ENCODE peak calls at places on chromosomes 6 and 20, in eight cellular contexts. E, M, K, W, B, L, R and H are unnamed samples. For H3K27me3, the result is how much of the 10 kb centered on the place peaks cover.

GRCh38 chr6:24255676-24256075 is 102.2 kb downstream of the DCDC2 start:
- DNase-seq in R (no peak), K (no peak), M (no peak), W (no peak), E (no peak), L (no peak), B (no peak), H (no peak)

GRCh38 chr6:33787954-33788693 is 806 bp downstream of the LEMD2 start:
- DNase-seq in E (peak), W (peak), L (peak), R (peak), M (peak), K (peak), B (peak), H (peak)

GRCh38 chr6:41286544-41287346 is at the start of gene TREM1:
- DNase-seq in K (no peak), L (no peak), R (no peak), B (no peak), E (no peak), M (peak), W (peak), H (peak)

GRCh38 chr6:43476744-43477143 is 626 bp upstream of the TJAP1 start:
- DNase-seq in E (no peak), B (no peak), W (no peak), M (no peak), R (peak), K (no peak), L (no peak), H (no peak)

GRCh38 chr20:4550740-4551139 is 171.0 kb upstream of the PRND start:
- DNase-seq in W (no peak), B (no peak), E (no peak), K (no peak), M (no peak), R (no peak), L (no peak), H (peak)

GRCh38 chr6:79538481-79538971 is 1.3 kb upstream of the LCA5 start:
- DNase-seq in L (no peak), K (peak), M (no peak), E (no peak), R (no peak), W (peak), B (no peak), H (peak)

GRCh38 chr6:165850434-165851019 is 187.5 kb upstream of the PDE10A start:
- DNase-seq in M (peak), B (peak), E (peak), K (peak), L (peak), W (peak), R (peak), H (peak)

GRCh38 chr20:4225778-4226177 is 210.4 kb upstream of the RNF24 start:
- DNase-seq in E (no peak), B (peak), L (peak), K (no peak), W (peak), R (no peak), M (no peak), H (peak)

GRCh38 chr6:16318538-16318937 is 80.2 kb downstream of the GMPR start:
- DNase-seq in B (peak), K (no peak), W (peak), L (no peak), E (no peak), R (no peak), M (no peak), H (peak)

GRCh38 chr20:43446361-43446879 is 11.3 kb upstream of the SRSF6 start:
- DNase-seq in L (no peak), W (no peak), E (no peak), B (no peak), K (no peak), M (no peak), R (no peak), H (peak)

GRCh38 chr6:103105686-103106085 is 1712.2 kb downstream of the GRIK2 start:
- DNase-seq in K (peak), E (peak), B (no peak), L (no peak), R (no peak), M (no peak), W (no peak), H (no peak)

GRCh38 chr6:36340671-36341454 is 4.2 kb upstream of the BNIP5 start:
- DNase-seq in W (peak), M (peak), R (peak), E (peak), B (peak), L (peak), K (peak), H (peak)

GRCh38 chr20:64184795-64185194 is 20.5 kb downstream of the MYT1 start:
- DNase-seq in K (no peak), L (no peak), E (no peak), M (no peak), R (no peak), B (no peak), W (no peak), H (no peak)

GRCh38 chr20:1819311-1820136 is 75.7 kb upstream of the SIRPA start:
- DNase-seq in B (no peak), E (no peak), L (no peak), M (no peak), K (peak), R (no peak), W (no peak), H (no peak)

GRCh38 chr6:75023634-75024033 is 182.2 kb downstream of the COL12A1 start:
- DNase-seq in K (no peak), L (no peak), W (peak), B (no peak), M (no peak), R (no peak), E (no peak), H (peak)

GRCh38 chr20:49850463-49851233 is 38.0 kb downstream of the SLC9A8 start:
- DNase-seq in M (no peak), K (no peak), W (peak), E (no peak), L (no peak), B (no peak), R (no peak), H (peak)

GRCh38 chr6:144582939-144583613 is 297.9 kb downstream of the UTRN start:
- DNase-seq in R (peak), M (peak), K (no peak), L (peak), W (no peak), B (no peak), E (peak), H (no peak)

GRCh38 chr6:884570-884969 is 191.6 kb upstream of the EXOC2 start:
- DNase-seq in M (peak), K (no peak), R (no peak), W (no peak), L (no peak), E (no peak), B (no peak), H (no peak)

GRCh38 chr20:6134592-6134991 is 11.8 kb upstream of the FERMT1 start:
- DNase-seq in B (no peak), W (no peak), E (no peak), R (no peak), L (no peak), K (no peak), M (no peak), H (no peak)

DNA sequence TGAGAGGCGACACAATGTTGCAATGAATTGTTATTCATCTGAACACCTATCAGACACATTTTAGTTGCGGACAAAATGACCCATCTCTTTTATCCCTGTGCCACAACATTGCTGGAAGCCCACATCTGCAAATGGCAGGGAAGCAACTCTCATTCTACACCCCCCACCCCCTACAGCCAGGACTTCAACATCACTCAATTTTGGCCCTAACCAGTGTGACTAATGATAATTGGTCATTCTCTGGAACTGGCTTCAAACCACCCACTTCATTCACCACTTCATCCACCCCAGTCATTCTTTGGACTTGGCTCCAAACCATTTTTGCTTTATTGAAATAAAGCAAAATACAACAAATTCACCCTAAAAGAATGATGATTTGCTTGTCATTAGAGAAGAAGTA is 1.5 kb downstream of the GCM2 start:
- DNase-seq in R (no peak), B (no peak), L (no peak), M (no peak), W (no peak), K (no peak), E (no peak), H (no peak)
- H3K27me3 ChIP-seq in R (under half), B (under half), L (under half), M (under half), W (under half), K (half or more), E (half or more), H (under half)

GRCh38 chr20:17452441-17452840 is 78.7 kb downstream of the BFSP1 start:
- DNase-seq in K (peak), E (no peak), R (no peak), B (no peak), W (no peak), L (no peak), M (no peak), H (no peak)

GRCh38 chr20:17449039-17449438 is 82.1 kb downstream of the BFSP1 start:
- DNase-seq in R (no peak), L (no peak), B (peak), K (no peak), E (no peak), W (no peak), M (no peak), H (no peak)

GRCh38 chr20:17457064-17457463 is 74.1 kb downstream of the BFSP1 start:
- DNase-seq in W (no peak), K (no peak), M (no peak), R (no peak), E (no peak), L (no peak), B (no peak), H (no peak)

GRCh38 chr20:17456226-17456625 is 75.0 kb downstream of the BFSP1 start:
- DNase-seq in M (no peak), R (no peak), L (no peak), B (peak), W (no peak), E (no peak), K (no peak), H (no peak)

DNA sequence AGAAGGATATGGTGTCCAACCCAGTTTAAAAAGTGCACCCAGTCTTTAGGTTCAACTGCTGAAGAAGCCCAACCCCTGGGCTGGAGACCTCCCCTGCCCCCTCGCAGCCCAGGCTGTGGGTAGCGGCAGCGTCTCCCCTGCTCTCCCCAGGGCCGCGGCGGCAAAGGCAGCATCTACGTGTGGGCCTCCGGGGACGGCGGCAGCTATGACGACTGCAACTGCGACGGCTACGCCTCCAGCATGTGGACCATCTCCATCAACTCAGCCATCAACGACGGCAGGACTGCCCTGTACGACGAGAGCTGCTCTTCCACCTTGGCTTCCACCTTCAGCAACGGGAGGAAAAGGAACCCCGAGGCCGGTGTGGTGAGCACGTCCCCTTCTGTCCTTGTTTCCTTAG is 77.6 kb downstream of the BFSP1 start:
- DNase-seq in L (no peak), E (no peak), R (no peak), B (no peak), W (no peak), K (no peak), M (no peak), H (no peak)
- H3K27me3 ChIP-seq in L (under half), E (under half), R (under half), B (under half), W (under half), K (under half), M (under half), H (under half)

GRCh38 chr6:122394016-122394415 is 5.4 kb upstream of the HSF2 start:
- DNase-seq in B (no peak), E (no peak), W (peak), M (no peak), R (no peak), K (no peak), L (no peak), H (no peak)
- H3K27me3 ChIP-seq in B (under half), E (half or more), W (under half), M (under half), R (under half), K (half or more), L (under half), H (under half)

GRCh38 chr6:88166493-88166900 is 350 bp upstream of the CNR1 start:
- DNase-seq in W (no peak), B (no peak), R (no peak), M (no peak), L (no peak), E (peak), K (peak), H (no peak)

GRCh38 chr6:88166901-88167624 is 916 bp upstream of the CNR1 start:
- DNase-seq in E (peak), L (no peak), M (no peak), R (no peak), W (no peak), B (no peak), K (peak), H (no peak)

GRCh38 chr6:88165877-88166492 is at the start of gene CNR1:
- DNase-seq in K (peak), E (peak), M (peak), W (peak), R (no peak), L (peak), B (peak), H (peak)

GRCh38 chr6:88168362-88168761 is 2.2 kb upstream of the CNR1 start:
- DNase-seq in R (no peak), K (no peak), M (no peak), E (no peak), B (no peak), L (no peak), W (no peak), H (no peak)

DNA sequence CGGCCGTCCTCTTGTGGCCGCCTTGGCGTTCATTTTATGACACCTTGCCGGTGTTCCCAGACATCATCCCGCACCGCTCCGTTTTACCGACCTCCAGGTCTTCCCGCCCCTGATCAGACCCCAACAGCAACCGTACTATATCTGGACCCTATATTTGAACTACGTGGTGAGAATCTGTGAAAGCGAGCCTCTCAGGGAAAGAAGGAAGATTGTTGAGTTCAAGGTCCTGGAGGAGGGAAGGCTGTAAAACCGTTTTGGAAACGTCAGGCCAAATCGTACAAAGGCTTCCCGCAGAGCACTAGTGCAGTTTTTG is 1.4 kb upstream of the CNR1 start:
- DNase-seq in B (no peak), E (no peak), R (no peak), W (no peak), M (no peak), K (no peak), L (no peak), H (no peak)
- H3K27me3 ChIP-seq in B (under half), E (half or more), R (under half), W (half or more), M (under half), K (under half), L (under half), H (under half)

GRCh38 chr6:62714112-62714511 is 428.1 kb upstream of the KHDRBS2 start:
- DNase-seq in K (no peak), W (no peak), M (no peak), E (no peak), R (no peak), B (no peak), L (no peak), H (no peak)
- H3K27me3 ChIP-seq in K (under half), W (under half), M (under half), E (under half), R (under half), B (under half), L (under half), H (under half)

GRCh38 chr20:53329781-53330180 is 263.9 kb downstream of the ZNF217 start:
- DNase-seq in R (no peak), B (no peak), K (no peak), L (no peak), M (no peak), E (no peak), W (no peak), H (no peak)
- H3K27me3 ChIP-seq in R (under half), B (under half), K (under half), L (under half), M (under half), E (under half), W (under half), H (under half)

GRCh38 chr6:10398439-10399218 is 16.2 kb downstream of the TFAP2A start:
- DNase-seq in W (no peak), M (no peak), E (no peak), B (no peak), K (peak), L (no peak), R (no peak), H (no peak)

GRCh38 chr6:10399451-10399850 is 15.4 kb downstream of the TFAP2A start:
- DNase-seq in L (no peak), R (no peak), M (no peak), B (no peak), K (no peak), W (no peak), E (no peak), H (no peak)

GRCh38 chr6:10401632-10402223 is 13.1 kb downstream of the TFAP2A start:
- DNase-seq in L (no peak), M (no peak), K (no peak), E (no peak), W (no peak), R (no peak), B (no peak), H (peak)

GRCh38 chr6:10401004-10401536 is 13.8 kb downstream of the TFAP2A start:
- DNase-seq in L (no peak), B (no peak), K (no peak), W (no peak), R (no peak), E (no peak), M (no peak), H (no peak)

GRCh38 chr6:10400330-10400729 is 14.5 kb downstream of the TFAP2A start:
- DNase-seq in R (no peak), B (no peak), M (no peak), L (no peak), W (no peak), E (no peak), K (no peak), H (peak)
- H3K27me3 ChIP-seq in R (under half), B (under half), M (under half), L (under half), W (half or more), E (half or more), K (half or more), H (under half)

GRCh38 chr20:62966212-62967148 is 14.0 kb downstream of the SLC17A9 start:
- DNase-seq in R (no peak), W (no peak), L (no peak), E (no peak), K (no peak), M (no peak), B (no peak), H (no peak)

GRCh38 chr20:62967149-62967501 is 14.6 kb downstream of the SLC17A9 start:
- DNase-seq in B (no peak), M (no peak), K (no peak), L (no peak), R (no peak), W (no peak), E (no peak), H (no peak)

GRCh38 chr20:62963614-62964397 is 11.3 kb downstream of the SLC17A9 start:
- DNase-seq in W (no peak), E (no peak), K (no peak), B (no peak), L (no peak), R (no peak), M (no peak), H (no peak)

GRCh38 chr20:62964700-62965099 is 12.2 kb downstream of the SLC17A9 start:
- DNase-seq in E (no peak), K (no peak), B (no peak), W (no peak), L (no peak), R (no peak), M (no peak), H (no peak)

DNA sequence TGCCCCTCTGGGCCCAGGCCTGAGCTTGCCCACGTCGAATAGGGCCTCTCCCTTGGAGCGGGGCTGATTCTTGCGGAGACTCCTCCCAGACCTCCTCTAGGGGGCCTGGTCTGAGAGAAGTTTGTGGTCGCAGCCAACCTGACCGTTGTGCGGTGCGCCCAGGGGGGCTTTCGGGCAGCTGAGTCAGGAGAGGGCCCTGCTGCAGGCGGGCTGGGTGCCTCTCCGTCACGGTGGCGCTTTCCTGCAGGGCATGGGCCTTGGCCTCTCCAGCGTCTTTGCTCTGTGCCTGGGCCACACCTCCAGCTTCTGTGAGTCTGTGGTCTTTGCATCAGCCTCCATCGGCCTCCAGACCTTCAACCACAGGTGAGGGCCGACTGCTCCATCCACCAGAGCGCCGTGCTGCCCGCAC is 12.9 kb downstream of the SLC17A9 start:
- DNase-seq in W (no peak), L (no peak), R (no peak), M (no peak), K (no peak), E (no peak), B (no peak), H (no peak)
- H3K27me3 ChIP-seq in W (under half), L (under half), R (under half), M (under half), K (under half), E (under half), B (under half), H (under half)

DNA sequence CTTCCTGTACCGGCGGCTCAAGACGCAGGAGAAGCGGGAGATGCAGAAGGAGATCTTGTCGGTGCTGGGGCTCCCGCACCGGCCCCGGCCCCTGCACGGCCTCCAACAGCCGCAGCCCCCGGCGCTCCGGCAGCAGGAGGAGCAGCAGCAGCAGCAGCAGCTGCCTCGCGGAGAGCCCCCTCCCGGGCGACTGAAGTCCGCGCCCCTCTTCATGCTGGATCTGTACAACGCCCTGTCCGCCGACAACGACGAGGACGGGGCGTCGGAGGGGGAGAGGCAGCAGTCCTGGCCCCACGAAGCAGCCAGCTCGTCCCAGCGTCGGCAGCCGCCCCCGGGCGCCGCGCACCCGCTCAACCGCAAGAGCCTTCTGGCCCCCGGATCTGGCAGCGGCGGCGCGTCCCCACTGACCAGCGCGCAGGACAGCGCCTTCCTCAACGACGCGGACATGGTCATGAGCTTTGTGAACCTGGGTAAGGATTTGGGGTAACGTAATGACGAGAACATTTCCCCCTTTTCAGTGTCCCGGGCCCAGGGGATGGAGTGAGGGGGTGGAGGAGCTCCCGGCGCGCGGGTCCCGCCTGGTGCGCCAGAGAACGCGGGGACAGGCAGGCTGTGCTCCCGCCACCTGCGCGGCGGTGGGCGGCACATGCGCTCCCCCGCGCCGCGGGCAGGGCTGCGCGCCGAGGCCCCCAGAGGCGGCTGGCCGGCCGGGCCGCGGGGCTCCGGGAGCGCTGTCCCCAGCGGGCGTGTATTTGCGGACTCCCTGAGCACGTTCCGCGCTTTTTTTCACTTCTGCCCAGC is 1.5 kb downstream of the BMP6 start:
- DNase-seq in E (peak), K (peak), M (no peak), L (no peak), R (no peak), B (peak), W (peak), H (no peak)
- H3K27me3 ChIP-seq in E (half or more), K (half or more), M (under half), L (under half), R (under half), B (under half), W (under half), H (under half)